ENCODE peak calls at places on chromosomes 5 and 9, in seven cellular contexts. T, D, L, A, C, J and X are unnamed samples.

GRCh38 chr9:27763831-27764230 is 190.6 kb upstream of the C9orf72 start:
- DNase-seq in T (no peak), D (no peak), L (no peak), A (no peak), C (no peak), J (no peak), X (no peak)

GRCh38 chr5:119393746-119394145 is 37.9 kb downstream of the TNFAIP8 start:
- DNase-seq in T (no peak), D (no peak), L (no peak), A (peak), C (no peak), J (no peak), X (no peak)

GRCh38 chr9:86549434-86549833 is 195.2 kb upstream of the TUT7 start:
- DNase-seq in T (no peak), D (no peak), L (no peak), A (peak), C (no peak), J (no peak), X (no peak)

GRCh38 chr5:150665044-150665443 is 4.0 kb downstream of the MYOZ3 start:
- DNase-seq in T (no peak), D (no peak), L (no peak), A (peak), C (no peak), J (no peak), X (no peak)

GRCh38 chr5:116557669-116558271 is 16.9 kb downstream of the SEMA6A start:
- DNase-seq in T (peak), D (peak), L (no peak), A (peak), C (no peak), J (no peak), X (peak)

GRCh38 chr9:135951889-135952663 is 9.1 kb downstream of the UBAC1 start:
- DNase-seq in T (no peak), D (no peak), L (peak), A (peak), C (peak), J (no peak), X (peak)

GRCh38 chr9:34651876-34652602 is at the start of gene IL11RA:
- DNase-seq in T (no peak), D (no peak), L (peak), A (peak), C (no peak), J (peak), X (no peak)

GRCh38 chr9:75692309-75692708 is 198.2 kb upstream of the PCSK5 start:
- DNase-seq in T (no peak), D (no peak), L (no peak), A (no peak), C (no peak), J (no peak), X (no peak)

GRCh38 chr5:124580925-124581821 is 165.3 kb downstream of the ZNF608 start:
- DNase-seq in T (no peak), D (no peak), L (no peak), A (no peak), C (no peak), J (no peak), X (no peak)

GRCh38 chr5:134151723-134152122 is 25.0 kb downstream of the SKP1 start:
- DNase-seq in T (no peak), D (no peak), L (no peak), A (no peak), C (no peak), J (no peak), X (no peak)

GRCh38 chr5:139389701-139390638 is at the start of gene MZB1:
- DNase-seq in T (no peak), D (peak), L (no peak), A (no peak), C (peak), J (no peak), X (no peak)

GRCh38 chr5:124114911-124115310 is 602.9 kb downstream of the CSNK1G3 start:
- DNase-seq in T (no peak), D (no peak), L (no peak), A (no peak), C (no peak), J (no peak), X (peak)

GRCh38 chr5:142109356-142110045 is 922 bp downstream of the NDFIP1 start:
- DNase-seq in T (no peak), D (peak), L (peak), A (peak), C (no peak), J (no peak), X (no peak)

GRCh38 chr9:135039916-135040645 is 47.4 kb upstream of the OLFM1 start:
- DNase-seq in T (no peak), D (no peak), L (no peak), A (no peak), C (no peak), J (no peak), X (no peak)

GRCh38 chr5:112084149-112084548 is 327.2 kb upstream of the NREP start:
- DNase-seq in T (no peak), D (no peak), L (peak), A (peak), C (no peak), J (no peak), X (no peak)

GRCh38 chr5:76617675-76618074 is 5.5 kb downstream of the F2RL2 start:
- DNase-seq in T (no peak), D (no peak), L (no peak), A (peak), C (no peak), J (no peak), X (no peak)

GRCh38 chr5:134436523-134437339 is 25.1 kb upstream of the CDKN2AIPNL start:
- DNase-seq in T (peak), D (peak), L (no peak), A (peak), C (no peak), J (peak), X (no peak)

GRCh38 chr9:111843971-111844370 is 49.2 kb upstream of the SHOC1 start:
- DNase-seq in T (no peak), D (no peak), L (no peak), A (no peak), C (no peak), J (no peak), X (no peak)

GRCh38 chr5:191036-191948 is at the start of gene LRRC14B:
- DNase-seq in T (peak), D (no peak), L (no peak), A (no peak), C (no peak), J (no peak), X (no peak)

GRCh38 chr5:107860044-107860443 is 189.3 kb upstream of the EFNA5 start:
- DNase-seq in T (no peak), D (no peak), L (no peak), A (no peak), C (no peak), J (no peak), X (no peak)

GRCh38 chr5:59621477-59621876 is 272.0 kb downstream of the PDE4D start:
- DNase-seq in T (no peak), D (no peak), L (no peak), A (no peak), C (no peak), J (no peak), X (no peak)

GRCh38 chr5:90793183-90793582 is 234.6 kb downstream of the ADGRV1 start:
- DNase-seq in T (no peak), D (no peak), L (no peak), A (peak), C (no peak), J (no peak), X (no peak)

GRCh38 chr5:142749321-142749720 is 20.9 kb upstream of the ARHGAP26 start:
- DNase-seq in T (no peak), D (peak), L (no peak), A (peak), C (no peak), J (no peak), X (no peak)

GRCh38 chr5:99033014-99033931 is 104.5 kb upstream of the CHD1 start:
- DNase-seq in T (no peak), D (no peak), L (no peak), A (peak), C (no peak), J (no peak), X (no peak)